ENCODE peak calls at places on chromosome 1, in eight cellular contexts. One of them, this sample, is unnamed.

GRCh38 chr1:206116191-206116872 is 856 bp downstream of the AVPR1B start:
- DNase-seq in progenitor cell of endocrine pancreas: no peak
- DNase-seq in T-helper 9 cell: no peak
- DNase-seq in left colon: no peak
- DNase-seq in occipital lobe: no peak
- DNase-seq in natural killer cell treated with Interleukin-12 subunit alpha and Interleukin-12 subunit beta and Interleukin-15 and Interleukin-18, amount 100 ng/mL, for 72 hours: no peak
- DNase-seq in GF-D8: no peak
- DNase-seq in NCI-H2171 treated with DMSO at 0.1 percent for 48 hours: no peak
- DNase-seq in this sample: no peak

GRCh38 chr1:29521846-29522580 is 285.7 kb downstream of the PTPRU start:
- DNase-seq in progenitor cell of endocrine pancreas: peak; percentile 5
- DNase-seq in T-helper 9 cell: no peak
- DNase-seq in left colon: no peak
- DNase-seq in occipital lobe: no peak
- DNase-seq in natural killer cell treated with Interleukin-12 subunit alpha and Interleukin-12 subunit beta and Interleukin-15 and Interleukin-18, amount 100 ng/mL, for 72 hours: no peak
- DNase-seq in GF-D8: no peak
- DNase-seq in NCI-H2171 treated with DMSO at 0.1 percent for 48 hours: no peak
- DNase-seq in this sample: no peak

GRCh38 chr1:203638914-203639313 is 12.3 kb downstream of the ATP2B4 start:
- DNase-seq in progenitor cell of endocrine pancreas: no peak
- DNase-seq in T-helper 9 cell: no peak
- DNase-seq in left colon: no peak
- DNase-seq in occipital lobe: no peak
- DNase-seq in natural killer cell treated with Interleukin-12 subunit alpha and Interleukin-12 subunit beta and Interleukin-15 and Interleukin-18, amount 100 ng/mL, for 72 hours: no peak
- DNase-seq in GF-D8: peak; percentile 65
- DNase-seq in NCI-H2171 treated with DMSO at 0.1 percent for 48 hours: peak; percentile 91
- DNase-seq in this sample: no peak

GRCh38 chr1:185666582-185666981 is 67.6 kb upstream of the HMCN1 start:
- DNase-seq in progenitor cell of endocrine pancreas: no peak
- DNase-seq in T-helper 9 cell: no peak
- DNase-seq in left colon: no peak
- DNase-seq in occipital lobe: no peak
- DNase-seq in natural killer cell treated with Interleukin-12 subunit alpha and Interleukin-12 subunit beta and Interleukin-15 and Interleukin-18, amount 100 ng/mL, for 72 hours: no peak
- DNase-seq in GF-D8: no peak
- DNase-seq in NCI-H2171 treated with DMSO at 0.1 percent for 48 hours: no peak
- DNase-seq in this sample: no peak

GRCh38 chr1:223337174-223337869 is 26.7 kb downstream of the SUSD4 start:
- DNase-seq in progenitor cell of endocrine pancreas: no peak
- DNase-seq in T-helper 9 cell: no peak
- DNase-seq in left colon: no peak
- DNase-seq in occipital lobe: no peak
- DNase-seq in natural killer cell treated with Interleukin-12 subunit alpha and Interleukin-12 subunit beta and Interleukin-15 and Interleukin-18, amount 100 ng/mL, for 72 hours: no peak
- DNase-seq in GF-D8: no peak
- DNase-seq in NCI-H2171 treated with DMSO at 0.1 percent for 48 hours: peak; percentile 89
- DNase-seq in this sample: no peak

GRCh38 chr1:153598309-153599172 is 14.4 kb downstream of the S100A16 start:
- DNase-seq in progenitor cell of endocrine pancreas: no peak
- DNase-seq in T-helper 9 cell: no peak
- DNase-seq in left colon: no peak
- DNase-seq in occipital lobe: no peak
- DNase-seq in natural killer cell treated with Interleukin-12 subunit alpha and Interleukin-12 subunit beta and Interleukin-15 and Interleukin-18, amount 100 ng/mL, for 72 hours: no peak
- DNase-seq in GF-D8: peak; percentile 87
- DNase-seq in NCI-H2171 treated with DMSO at 0.1 percent for 48 hours: peak; percentile 34
- DNase-seq in this sample: peak; percentile 88

GRCh38 chr1:54464031-54464476 is 57.9 kb upstream of the SSBP3 start:
- DNase-seq in progenitor cell of endocrine pancreas: no peak
- DNase-seq in T-helper 9 cell: no peak
- DNase-seq in left colon: no peak
- DNase-seq in occipital lobe: no peak
- DNase-seq in natural killer cell treated with Interleukin-12 subunit alpha and Interleukin-12 subunit beta and Interleukin-15 and Interleukin-18, amount 100 ng/mL, for 72 hours: peak; percentile 79
- DNase-seq in GF-D8: peak; percentile 53
- DNase-seq in NCI-H2171 treated with DMSO at 0.1 percent for 48 hours: no peak
- DNase-seq in this sample: peak; percentile 20

GRCh38 chr1:114322726-114323125 is 169.1 kb upstream of the SYT6 start:
- DNase-seq in progenitor cell of endocrine pancreas: no peak
- DNase-seq in T-helper 9 cell: no peak
- DNase-seq in left colon: no peak
- DNase-seq in occipital lobe: no peak
- DNase-seq in natural killer cell treated with Interleukin-12 subunit alpha and Interleukin-12 subunit beta and Interleukin-15 and Interleukin-18, amount 100 ng/mL, for 72 hours: no peak
- DNase-seq in GF-D8: no peak
- DNase-seq in NCI-H2171 treated with DMSO at 0.1 percent for 48 hours: no peak
- DNase-seq in this sample: no peak

GRCh38 chr1:34663031-34663430 is 91.8 kb upstream of the GJB5 start:
- DNase-seq in progenitor cell of endocrine pancreas: no peak
- DNase-seq in T-helper 9 cell: no peak
- DNase-seq in left colon: no peak
- DNase-seq in occipital lobe: no peak
- DNase-seq in natural killer cell treated with Interleukin-12 subunit alpha and Interleukin-12 subunit beta and Interleukin-15 and Interleukin-18, amount 100 ng/mL, for 72 hours: no peak
- DNase-seq in GF-D8: no peak
- DNase-seq in NCI-H2171 treated with DMSO at 0.1 percent for 48 hours: no peak
- DNase-seq in this sample: no peak

GRCh38 chr1:245978915-245979314 is 528.2 kb downstream of the SMYD3 start:
- DNase-seq in progenitor cell of endocrine pancreas: no peak
- DNase-seq in T-helper 9 cell: no peak
- DNase-seq in left colon: no peak
- DNase-seq in occipital lobe: no peak
- DNase-seq in natural killer cell treated with Interleukin-12 subunit alpha and Interleukin-12 subunit beta and Interleukin-15 and Interleukin-18, amount 100 ng/mL, for 72 hours: no peak
- DNase-seq in GF-D8: no peak
- DNase-seq in NCI-H2171 treated with DMSO at 0.1 percent for 48 hours: no peak
- DNase-seq in this sample: no peak

GRCh38 chr1:224696891-224697765 is 81.0 kb downstream of the CNIH3 start:
- DNase-seq in progenitor cell of endocrine pancreas: no peak
- DNase-seq in T-helper 9 cell: no peak
- DNase-seq in left colon: no peak
- DNase-seq in occipital lobe: peak; percentile 17
- DNase-seq in natural killer cell treated with Interleukin-12 subunit alpha and Interleukin-12 subunit beta and Interleukin-15 and Interleukin-18, amount 100 ng/mL, for 72 hours: no peak
- DNase-seq in GF-D8: no peak
- DNase-seq in NCI-H2171 treated with DMSO at 0.1 percent for 48 hours: no peak
- DNase-seq in this sample: peak; percentile 74

GRCh38 chr1:93845554-93846150 is 33.4 kb downstream of the DNTTIP2 start:
- DNase-seq in progenitor cell of endocrine pancreas: no peak
- DNase-seq in T-helper 9 cell: no peak
- DNase-seq in left colon: no peak
- DNase-seq in occipital lobe: peak; percentile 35
- DNase-seq in natural killer cell treated with Interleukin-12 subunit alpha and Interleukin-12 subunit beta and Interleukin-15 and Interleukin-18, amount 100 ng/mL, for 72 hours: no peak
- DNase-seq in GF-D8: no peak
- DNase-seq in NCI-H2171 treated with DMSO at 0.1 percent for 48 hours: no peak
- DNase-seq in this sample: peak; percentile 83

GRCh38 chr1:118209648-118210047 is 24.6 kb upstream of the SPAG17 start:
- DNase-seq in progenitor cell of endocrine pancreas: no peak
- DNase-seq in T-helper 9 cell: no peak
- DNase-seq in left colon: no peak
- DNase-seq in occipital lobe: no peak
- DNase-seq in natural killer cell treated with Interleukin-12 subunit alpha and Interleukin-12 subunit beta and Interleukin-15 and Interleukin-18, amount 100 ng/mL, for 72 hours: no peak
- DNase-seq in GF-D8: no peak
- DNase-seq in NCI-H2171 treated with DMSO at 0.1 percent for 48 hours: peak; percentile 10
- DNase-seq in this sample: no peak

GRCh38 chr1:5223266-5223665 is 568.9 kb downstream of the AJAP1 start:
- DNase-seq in progenitor cell of endocrine pancreas: no peak
- DNase-seq in T-helper 9 cell: no peak
- DNase-seq in left colon: no peak
- DNase-seq in occipital lobe: peak; percentile 42
- DNase-seq in natural killer cell treated with Interleukin-12 subunit alpha and Interleukin-12 subunit beta and Interleukin-15 and Interleukin-18, amount 100 ng/mL, for 72 hours: no peak
- DNase-seq in GF-D8: no peak
- DNase-seq in NCI-H2171 treated with DMSO at 0.1 percent for 48 hours: no peak
- DNase-seq in this sample: no peak

GRCh38 chr1:182720465-182720864 is 36.1 kb upstream of the RGS8 start:
- DNase-seq in progenitor cell of endocrine pancreas: no peak
- DNase-seq in T-helper 9 cell: no peak
- DNase-seq in left colon: no peak
- DNase-seq in occipital lobe: no peak
- DNase-seq in natural killer cell treated with Interleukin-12 subunit alpha and Interleukin-12 subunit beta and Interleukin-15 and Interleukin-18, amount 100 ng/mL, for 72 hours: no peak
- DNase-seq in GF-D8: no peak
- DNase-seq in NCI-H2171 treated with DMSO at 0.1 percent for 48 hours: no peak
- DNase-seq in this sample: peak; percentile 4

GRCh38 chr1:90807329-90807728 is 90.2 kb upstream of the BARHL2 start:
- DNase-seq in progenitor cell of endocrine pancreas: no peak
- DNase-seq in T-helper 9 cell: no peak
- DNase-seq in left colon: no peak
- DNase-seq in occipital lobe: no peak
- DNase-seq in natural killer cell treated with Interleukin-12 subunit alpha and Interleukin-12 subunit beta and Interleukin-15 and Interleukin-18, amount 100 ng/mL, for 72 hours: no peak
- DNase-seq in GF-D8: no peak
- DNase-seq in NCI-H2171 treated with DMSO at 0.1 percent for 48 hours: no peak
- DNase-seq in this sample: no peak

GRCh38 chr1:220734571-220735326 is 13.4 kb upstream of the MTARC2 start:
- DNase-seq in progenitor cell of endocrine pancreas: no peak
- DNase-seq in T-helper 9 cell: no peak
- DNase-seq in left colon: no peak
- DNase-seq in occipital lobe: no peak
- DNase-seq in natural killer cell treated with Interleukin-12 subunit alpha and Interleukin-12 subunit beta and Interleukin-15 and Interleukin-18, amount 100 ng/mL, for 72 hours: no peak
- DNase-seq in GF-D8: no peak
- DNase-seq in NCI-H2171 treated with DMSO at 0.1 percent for 48 hours: peak; percentile 27
- DNase-seq in this sample: peak; percentile 79

GRCh38 chr1:44714944-44715571 is 15.9 kb downstream of the RNU5D-1 start:
- DNase-seq in progenitor cell of endocrine pancreas: peak; percentile 47
- DNase-seq in T-helper 9 cell: peak; percentile 46
- DNase-seq in left colon: no peak
- DNase-seq in occipital lobe: peak; percentile 35
- DNase-seq in natural killer cell treated with Interleukin-12 subunit alpha and Interleukin-12 subunit beta and Interleukin-15 and Interleukin-18, amount 100 ng/mL, for 72 hours: no peak
- DNase-seq in GF-D8: peak; percentile 39
- DNase-seq in NCI-H2171 treated with DMSO at 0.1 percent for 48 hours: peak; percentile 58
- DNase-seq in this sample: peak; percentile 65

GRCh38 chr1:24827737-24828136 is 82.5 kb downstream of the CLIC4 start:
- DNase-seq in progenitor cell of endocrine pancreas: no peak
- DNase-seq in T-helper 9 cell: no peak
- DNase-seq in left colon: no peak
- DNase-seq in occipital lobe: no peak
- DNase-seq in natural killer cell treated with Interleukin-12 subunit alpha and Interleukin-12 subunit beta and Interleukin-15 and Interleukin-18, amount 100 ng/mL, for 72 hours: no peak
- DNase-seq in GF-D8: no peak
- DNase-seq in NCI-H2171 treated with DMSO at 0.1 percent for 48 hours: no peak
- DNase-seq in this sample: no peak

GRCh38 chr1:41404308-41404755 is 43.1 kb downstream of the FOXO6 start:
- DNase-seq in progenitor cell of endocrine pancreas: no peak
- DNase-seq in T-helper 9 cell: no peak
- DNase-seq in left colon: no peak
- DNase-seq in occipital lobe: peak; percentile 22
- DNase-seq in natural killer cell treated with Interleukin-12 subunit alpha and Interleukin-12 subunit beta and Interleukin-15 and Interleukin-18, amount 100 ng/mL, for 72 hours: no peak
- DNase-seq in GF-D8: no peak
- DNase-seq in NCI-H2171 treated with DMSO at 0.1 percent for 48 hours: peak; percentile 97
- DNase-seq in this sample: no peak